ENCODE peak calls at places on chromosomes 7 and 10, in nine cellular contexts. L is cardiac muscle cell; Z is stimulated activated naive B cell treated with anti-CD40 and anti-IgM and Interleukin-4, amounts not matched to agents 10 μg/mL and 1 μg/mL and 100 μg/mL, for 72 hours; V is stimulated activated CD8-positive, alpha-beta memory T cell treated with anti-CD3 and anti-CD28 coated beads, Interleukin-7, amount 100 ng/mL, for 48 hours; U is cardiac fibroblast; I is posterior cingulate gyrus; D is anterior cingulate cortex; W is T-helper 2 cell; X is AG10803. F is an unnamed sample.

GRCh38 chr10:90136731-90137316 is 435.4 kb downstream of the KIF20B start:
- DNase-seq in V (no peak), W (no peak), X (no peak), Z (no peak), D (no peak), I (no peak), U (peak), L (peak), F (no peak)

GRCh38 chr10:21498416-21498815 is 27.1 kb downstream of the SKIDA1 start:
- DNase-seq in V (no peak), Z (no peak), I (no peak), X (no peak), U (no peak), L (no peak), D (no peak), W (no peak), F (no peak)

GRCh38 chr7:98211676-98212531 is 665 bp downstream of the BHLHA15 start:
- DNase-seq in Z (no peak), U (no peak), L (no peak), V (no peak), D (no peak), W (no peak), I (peak), X (no peak), F (no peak)

GRCh38 chr10:30747633-30748032 is 118.1 kb upstream of the LYZL2 start:
- DNase-seq in Z (no peak), L (no peak), I (no peak), V (peak), D (no peak), U (peak), W (no peak), X (peak), F (peak)

GRCh38 chr10:73590881-73591577 is at the start of gene USP54:
- DNase-seq in Z (no peak), U (peak), X (peak), W (no peak), I (no peak), L (peak), V (no peak), D (peak), F (no peak)

GRCh38 chr7:11217848-11218565 is 244.3 kb downstream of the PHF14 start:
- DNase-seq in W (no peak), I (no peak), D (no peak), L (no peak), Z (no peak), U (no peak), X (no peak), V (no peak), F (no peak)

GRCh38 chr7:5222861-5223411 is 32.9 kb downstream of the WIPI2 start:
- DNase-seq in Z (no peak), W (no peak), I (peak), V (no peak), U (no peak), X (no peak), D (no peak), L (no peak), F (no peak)

GRCh38 chr7:31487476-31487875 is 26.4 kb upstream of the ITPRID1 start:
- DNase-seq in W (no peak), Z (no peak), D (no peak), I (no peak), L (no peak), X (no peak), U (no peak), V (no peak), F (no peak)

GRCh38 chr7:27189560-27190283 is 4.7 kb upstream of the HOXA11 start:
- DNase-seq in D (no peak), V (no peak), I (no peak), L (no peak), Z (no peak), W (no peak), U (no peak), X (no peak), F (no peak)

F was measured in stimulated activated effector memory CD8-positive, alpha-beta T cell treated with anti-CD3 and anti-CD28 coated beads, Interleukin-12 subunit alpha, Interleukin-12 subunit beta, amount 100 ng/mL, for 72 hours.